ENCODE peak calls at places on chromosome 1, in seven cellular contexts. One of them, this sample, is unnamed.

GRCh38 chr1:172670791-172671190 is 11.9 kb downstream of the FASLG start:
- DNase-seq in Peyer's patch: no peak
- DNase-seq in substantia nigra: no peak
- DNase-seq in heart right ventricle: no peak
- DNase-seq in activated T-helper 1 cell treated with anti-CD3 and anti-CD28 coated beads, Interleukin-2, amount 50 U/mL, for 16 hours: no peak
- DNase-seq in kidney glomerular epithelial cell: no peak
- DNase-seq in stimulated activated naive CD8-positive, alpha-beta T cell treated with anti-CD3 and anti-CD28 coated beads, Interleukin-15, Interleukin-2, amounts not matched to agents 100 U/mL and 50 U/mL, for 24 hours: no peak
- DNase-seq in this sample: no peak

GRCh38 chr1:59561782-59562181 is 253.0 kb upstream of the HOOK1 start:
- DNase-seq in Peyer's patch: no peak
- DNase-seq in substantia nigra: no peak
- DNase-seq in heart right ventricle: no peak
- DNase-seq in activated T-helper 1 cell treated with anti-CD3 and anti-CD28 coated beads, Interleukin-2, amount 50 U/mL, for 16 hours: no peak
- DNase-seq in kidney glomerular epithelial cell: no peak
- DNase-seq in stimulated activated naive CD8-positive, alpha-beta T cell treated with anti-CD3 and anti-CD28 coated beads, Interleukin-15, Interleukin-2, amounts not matched to agents 100 U/mL and 50 U/mL, for 24 hours: no peak
- DNase-seq in this sample: no peak

GRCh38 chr1:38123356-38123755 is 76.8 kb upstream of the POU3F1 start:
- DNase-seq in Peyer's patch: peak
- DNase-seq in substantia nigra: no peak
- DNase-seq in heart right ventricle: no peak
- DNase-seq in activated T-helper 1 cell treated with anti-CD3 and anti-CD28 coated beads, Interleukin-2, amount 50 U/mL, for 16 hours: no peak
- DNase-seq in kidney glomerular epithelial cell: no peak
- DNase-seq in stimulated activated naive CD8-positive, alpha-beta T cell treated with anti-CD3 and anti-CD28 coated beads, Interleukin-15, Interleukin-2, amounts not matched to agents 100 U/mL and 50 U/mL, for 24 hours: no peak
- DNase-seq in this sample: no peak

GRCh38 chr1:156845055-156845952 is 13.6 kb downstream of the INSRR start:
- DNase-seq in Peyer's patch: no peak
- DNase-seq in substantia nigra: no peak
- DNase-seq in heart right ventricle: no peak
- DNase-seq in activated T-helper 1 cell treated with anti-CD3 and anti-CD28 coated beads, Interleukin-2, amount 50 U/mL, for 16 hours: peak
- DNase-seq in kidney glomerular epithelial cell: no peak
- DNase-seq in stimulated activated naive CD8-positive, alpha-beta T cell treated with anti-CD3 and anti-CD28 coated beads, Interleukin-15, Interleukin-2, amounts not matched to agents 100 U/mL and 50 U/mL, for 24 hours: peak
- DNase-seq in this sample: no peak

GRCh38 chr1:65558215-65558614 is 137.7 kb downstream of the LEPR start:
- DNase-seq in Peyer's patch: no peak
- DNase-seq in substantia nigra: no peak
- DNase-seq in heart right ventricle: no peak
- DNase-seq in activated T-helper 1 cell treated with anti-CD3 and anti-CD28 coated beads, Interleukin-2, amount 50 U/mL, for 16 hours: no peak
- DNase-seq in kidney glomerular epithelial cell: no peak
- DNase-seq in stimulated activated naive CD8-positive, alpha-beta T cell treated with anti-CD3 and anti-CD28 coated beads, Interleukin-15, Interleukin-2, amounts not matched to agents 100 U/mL and 50 U/mL, for 24 hours: no peak
- DNase-seq in this sample: no peak

GRCh38 chr1:173409613-173410012 is 67.5 kb upstream of the PRDX6 start:
- DNase-seq in Peyer's patch: no peak
- DNase-seq in substantia nigra: no peak
- DNase-seq in heart right ventricle: peak
- DNase-seq in activated T-helper 1 cell treated with anti-CD3 and anti-CD28 coated beads, Interleukin-2, amount 50 U/mL, for 16 hours: no peak
- DNase-seq in kidney glomerular epithelial cell: no peak
- DNase-seq in stimulated activated naive CD8-positive, alpha-beta T cell treated with anti-CD3 and anti-CD28 coated beads, Interleukin-15, Interleukin-2, amounts not matched to agents 100 U/mL and 50 U/mL, for 24 hours: no peak
- DNase-seq in this sample: no peak

GRCh38 chr1:66350001-66350547 is 183.9 kb upstream of the SGIP1 start:
- DNase-seq in Peyer's patch: no peak
- DNase-seq in substantia nigra: no peak
- DNase-seq in heart right ventricle: no peak
- DNase-seq in activated T-helper 1 cell treated with anti-CD3 and anti-CD28 coated beads, Interleukin-2, amount 50 U/mL, for 16 hours: peak
- DNase-seq in kidney glomerular epithelial cell: peak
- DNase-seq in stimulated activated naive CD8-positive, alpha-beta T cell treated with anti-CD3 and anti-CD28 coated beads, Interleukin-15, Interleukin-2, amounts not matched to agents 100 U/mL and 50 U/mL, for 24 hours: peak
- DNase-seq in this sample: no peak

GRCh38 chr1:212612251-212612961 is 3.8 kb downstream of the ATF3 start:
- DNase-seq in Peyer's patch: no peak
- DNase-seq in substantia nigra: no peak
- DNase-seq in heart right ventricle: no peak
- DNase-seq in activated T-helper 1 cell treated with anti-CD3 and anti-CD28 coated beads, Interleukin-2, amount 50 U/mL, for 16 hours: no peak
- DNase-seq in kidney glomerular epithelial cell: no peak
- DNase-seq in stimulated activated naive CD8-positive, alpha-beta T cell treated with anti-CD3 and anti-CD28 coated beads, Interleukin-15, Interleukin-2, amounts not matched to agents 100 U/mL and 50 U/mL, for 24 hours: no peak
- DNase-seq in this sample: no peak

GRCh38 chr1:53640696-53641065 is 98.3 kb downstream of the GLIS1 start:
- DNase-seq in Peyer's patch: no peak
- DNase-seq in substantia nigra: no peak
- DNase-seq in heart right ventricle: no peak
- DNase-seq in activated T-helper 1 cell treated with anti-CD3 and anti-CD28 coated beads, Interleukin-2, amount 50 U/mL, for 16 hours: no peak
- DNase-seq in kidney glomerular epithelial cell: no peak
- DNase-seq in stimulated activated naive CD8-positive, alpha-beta T cell treated with anti-CD3 and anti-CD28 coated beads, Interleukin-15, Interleukin-2, amounts not matched to agents 100 U/mL and 50 U/mL, for 24 hours: no peak
- DNase-seq in this sample: no peak

GRCh38 chr1:30321216-30321910 is 402.0 kb downstream of the MATN1 start:
- DNase-seq in Peyer's patch: no peak
- DNase-seq in substantia nigra: no peak
- DNase-seq in heart right ventricle: no peak
- DNase-seq in activated T-helper 1 cell treated with anti-CD3 and anti-CD28 coated beads, Interleukin-2, amount 50 U/mL, for 16 hours: no peak
- DNase-seq in kidney glomerular epithelial cell: no peak
- DNase-seq in stimulated activated naive CD8-positive, alpha-beta T cell treated with anti-CD3 and anti-CD28 coated beads, Interleukin-15, Interleukin-2, amounts not matched to agents 100 U/mL and 50 U/mL, for 24 hours: no peak
- DNase-seq in this sample: no peak

GRCh38 chr1:8115769-8116167 is 89.7 kb upstream of the ERRFI1 start:
- DNase-seq in Peyer's patch: no peak
- DNase-seq in substantia nigra: no peak
- DNase-seq in heart right ventricle: no peak
- DNase-seq in activated T-helper 1 cell treated with anti-CD3 and anti-CD28 coated beads, Interleukin-2, amount 50 U/mL, for 16 hours: no peak
- DNase-seq in kidney glomerular epithelial cell: no peak
- DNase-seq in stimulated activated naive CD8-positive, alpha-beta T cell treated with anti-CD3 and anti-CD28 coated beads, Interleukin-15, Interleukin-2, amounts not matched to agents 100 U/mL and 50 U/mL, for 24 hours: no peak
- DNase-seq in this sample: no peak

GRCh38 chr1:151888972-151889570 is 20.2 kb downstream of the THEM4 start:
- DNase-seq in Peyer's patch: no peak
- DNase-seq in substantia nigra: no peak
- DNase-seq in heart right ventricle: no peak
- DNase-seq in activated T-helper 1 cell treated with anti-CD3 and anti-CD28 coated beads, Interleukin-2, amount 50 U/mL, for 16 hours: no peak
- DNase-seq in kidney glomerular epithelial cell: no peak
- DNase-seq in stimulated activated naive CD8-positive, alpha-beta T cell treated with anti-CD3 and anti-CD28 coated beads, Interleukin-15, Interleukin-2, amounts not matched to agents 100 U/mL and 50 U/mL, for 24 hours: no peak
- DNase-seq in this sample: no peak

This sample was measured in activated CD4-positive, CD25-positive, alpha-beta regulatory T cell treated with anti-CD3 and anti-CD28 coated beads, Interleukin-2, amount 50 U/mL, for 16 hours.